ENCODE peak calls at places on chromosomes 7 and 10, in ten cellular contexts. Q is GM06990, Y is tibial nerve, B is right lobe of liver, Z is lung, M is AG04450, K is BE2C, L is gastrocnemius medialis, C is ovary, G is heart right ventricle. E is an unnamed sample. For H3K27me3, the result is how much of the 10 kb centered on the place peaks cover.

GRCh38 chr7:1590887-1591286 is 21.1 kb upstream of the PSMG3 start:
- DNase-seq in Q (no peak), Y (no peak), B (no peak), Z (no peak), M (no peak), K (no peak), L (no peak), C (no peak), G (no peak), E (no peak)

GRCh38 chr10:96470108-96470743 is 43.5 kb downstream of the TLL2 start:
- DNase-seq in Q (no peak), Y (no peak), B (no peak), Z (no peak), M (no peak), K (peak), L (no peak), C (no peak), G (no peak), E (no peak)

GRCh38 chr10:86840498-86840897 is 84.1 kb downstream of the BMPR1A start:
- DNase-seq in Q (no peak), Y (no peak), B (no peak), Z (no peak), M (no peak), K (no peak), L (no peak), C (no peak), G (no peak), E (no peak)

GRCh38 chr10:88791924-88792323 is 10.6 kb upstream of the LIPM start:
- DNase-seq in Q (no peak), Y (no peak), B (no peak), Z (no peak), M (no peak), K (peak), L (no peak), C (no peak), G (no peak), E (no peak)

GRCh38 chr7:101921061-101921460 is 103.6 kb downstream of the CUX1 start:
- DNase-seq in Q (no peak), Y (no peak), B (no peak), Z (no peak), M (no peak), K (no peak), L (peak), C (peak), G (no peak), E (no peak)

GRCh38 chr10:103445767-103446567 is 6.2 kb downstream of the CALHM2 start:
- DNase-seq in Q (no peak), Y (peak), B (no peak), Z (peak), M (no peak), K (no peak), L (peak), C (peak), G (peak), E (peak)

GRCh38 chr10:25552283-25552919 is 377.6 kb downstream of the GPR158 start:
- DNase-seq in Q (no peak), Y (no peak), B (no peak), Z (no peak), M (no peak), K (no peak), L (no peak), C (no peak), G (no peak), E (no peak)

GRCh38 chr10:78707745-78708144 is 361.0 kb upstream of the ZMIZ1 start:
- DNase-seq in Q (no peak), Y (no peak), B (no peak), Z (no peak), M (no peak), K (no peak), L (no peak), C (no peak), G (no peak), E (no peak)

GRCh38 chr7:157709531-157710251 is 372.9 kb downstream of the DNAJB6 start:
- DNase-seq in Q (no peak), Y (no peak), B (no peak), Z (no peak), M (no peak), K (no peak), L (no peak), C (no peak), G (no peak), E (no peak)

GRCh38 chr10:96512524-96512991 is 1.2 kb downstream of the TLL2 start:
- DNase-seq in Q (peak), Y (no peak), B (peak), Z (no peak), M (no peak), K (peak), L (peak), C (peak), G (peak), E (no peak)

GRCh38 chr10:80260295-80261243 is 28.9 kb downstream of the MAT1A start:
- DNase-seq in Q (no peak), Y (peak), B (peak), Z (no peak), M (no peak), K (peak), L (no peak), C (no peak), G (no peak), E (no peak)

GRCh38 chr10:102642553-102643345 is 1.5 kb upstream of the TRIM8 start:
- DNase-seq in Q (peak), Y (peak), B (peak), Z (no peak), M (no peak), K (peak), L (peak), C (peak), G (peak), E (peak)

GRCh38 chr7:132590162-132590561 is 13.9 kb upstream of the PLXNA4 start:
- DNase-seq in Q (no peak), Y (no peak), B (no peak), Z (no peak), M (no peak), K (no peak), L (no peak), C (no peak), G (no peak), E (no peak)

GRCh38 chr10:79375321-79376077 is 28.2 kb downstream of the PPIF start:
- DNase-seq in Q (no peak), Y (no peak), B (no peak), Z (no peak), M (no peak), K (no peak), L (no peak), C (no peak), G (no peak), E (no peak)

GRCh38 chr10:5449823-5450222 is 37.5 kb downstream of the NET1 start:
- DNase-seq in Q (no peak), Y (no peak), B (no peak), Z (no peak), M (peak), K (no peak), L (peak), C (no peak), G (no peak), E (peak)
- TF ChIP-seq CTCF in Q (no peak), Y (peak), B (no peak), Z (no peak), M (peak), K (no peak), L (no peak), C (no peak), G (no peak), E (peak)

GRCh38 chr7:139916717-139917395 is 87.8 kb downstream of the TBXAS1 start:
- DNase-seq in Q (peak), Y (no peak), B (no peak), Z (no peak), M (no peak), K (no peak), L (no peak), C (no peak), G (no peak), E (no peak)
- H3K4me3 ChIP-seq in Q (peak), Y (no peak), B (no peak), Z (no peak), M (no peak), K (no peak), L (no peak), C (no peak), G (no peak), E (no peak)

GRCh38 chr10:127905623-127906261 is 1.2 kb upstream of the PTPRE start:
- DNase-seq in Q (no peak), Y (no peak), B (no peak), Z (no peak), M (no peak), K (no peak), L (no peak), C (no peak), G (no peak), E (no peak)
- H3K27me3 ChIP-seq in Q (under half), Y (under half), B (under half), Z (under half), M (under half), K (under half), L (under half), C (under half), G (under half), E (under half)

DNA sequence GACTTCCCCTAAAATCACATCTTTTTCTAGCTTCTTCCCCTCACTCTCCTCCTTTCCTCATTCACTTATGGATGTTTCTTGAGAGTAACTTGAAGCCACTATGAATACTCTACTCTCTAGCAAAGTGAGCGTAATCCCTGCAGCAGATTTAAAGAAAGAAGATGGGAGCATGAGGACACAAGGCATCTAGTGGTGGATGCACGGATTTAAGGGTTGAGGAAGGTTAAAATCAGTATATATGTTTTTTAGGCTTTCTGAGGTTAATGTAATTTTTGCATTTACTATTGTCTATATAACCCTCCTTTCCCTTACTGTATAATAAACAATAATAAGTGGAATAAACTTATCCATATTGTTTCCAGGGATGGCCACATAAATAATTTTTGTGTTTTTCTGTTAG is 495.2 kb upstream of the TPK1 start:
- DNase-seq in Q (no peak), Y (no peak), B (no peak), Z (no peak), M (no peak), K (no peak), L (no peak), C (no peak), G (no peak), E (no peak)
- TF ChIP-seq CTCF in Q (no peak), Y (no peak), B (no peak), Z (no peak), M (no peak), K (no peak), L (no peak), C (no peak), G (no peak), E (no peak)

E was measured in uterus.